ENCODE peak calls at places on chromosomes 6 and 20, in seven cellular contexts. One of them, this sample, is unnamed.

GRCh38 chr6:143581835-143582480 is 70.4 kb upstream of the FUCA2 start:
- DNase-seq in fibroblast of the aortic adventitia: peak; percentile 85
- DNase-seq in neural progenitor cell: no peak
- DNase-seq in mucosa of descending colon: no peak
- DNase-seq in cardiac muscle cell: no peak
- DNase-seq in CD4-positive, CD25-positive, alpha-beta regulatory T cell: no peak
- DNase-seq in cardiac fibroblast: peak; percentile 86
- DNase-seq in this sample: no peak

GRCh38 chr6:157830354-157831017 is 7.4 kb downstream of the SNX9 start:
- DNase-seq in cardiac fibroblast: no peak
- DNase-seq in cardiac muscle cell: no peak
- DNase-seq in fibroblast of the aortic adventitia: no peak
- DNase-seq in neural progenitor cell: peak; percentile 15
- DNase-seq in mucosa of descending colon: no peak
- DNase-seq in CD4-positive, CD25-positive, alpha-beta regulatory T cell: no peak
- DNase-seq in this sample: no peak

GRCh38 chr6:156111913-156112312 is 656.3 kb upstream of the NOX3 start:
- DNase-seq in mucosa of descending colon: no peak
- DNase-seq in cardiac muscle cell: no peak
- DNase-seq in CD4-positive, CD25-positive, alpha-beta regulatory T cell: no peak
- DNase-seq in cardiac fibroblast: no peak
- DNase-seq in fibroblast of the aortic adventitia: no peak
- DNase-seq in neural progenitor cell: no peak
- DNase-seq in this sample: no peak

GRCh38 chr20:37567331-37567665 is 39.6 kb upstream of the BLCAP start:
- DNase-seq in cardiac fibroblast: no peak
- DNase-seq in mucosa of descending colon: no peak
- DNase-seq in fibroblast of the aortic adventitia: no peak
- DNase-seq in CD4-positive, CD25-positive, alpha-beta regulatory T cell: no peak
- DNase-seq in neural progenitor cell: no peak
- DNase-seq in cardiac muscle cell: peak; percentile 15
- DNase-seq in this sample: no peak

GRCh38 chr6:147624946-147625515 is 116.5 kb downstream of the SAMD5 start:
- DNase-seq in neural progenitor cell: no peak
- DNase-seq in cardiac muscle cell: no peak
- DNase-seq in fibroblast of the aortic adventitia: no peak
- DNase-seq in mucosa of descending colon: no peak
- DNase-seq in cardiac fibroblast: no peak
- DNase-seq in CD4-positive, CD25-positive, alpha-beta regulatory T cell: no peak
- DNase-seq in this sample: no peak

GRCh38 chr20:53829086-53829703 is 235.6 kb upstream of the ZNF217 start:
- DNase-seq in cardiac fibroblast: peak; percentile 95
- DNase-seq in neural progenitor cell: no peak
- DNase-seq in cardiac muscle cell: no peak
- DNase-seq in CD4-positive, CD25-positive, alpha-beta regulatory T cell: no peak
- DNase-seq in fibroblast of the aortic adventitia: peak; percentile 98
- DNase-seq in mucosa of descending colon: no peak
- DNase-seq in this sample: no peak

GRCh38 chr20:59688999-59689398 is 84.7 kb downstream of the PHACTR3 start:
- DNase-seq in cardiac fibroblast: no peak
- DNase-seq in mucosa of descending colon: no peak
- DNase-seq in CD4-positive, CD25-positive, alpha-beta regulatory T cell: no peak
- DNase-seq in fibroblast of the aortic adventitia: no peak
- DNase-seq in neural progenitor cell: no peak
- DNase-seq in cardiac muscle cell: no peak
- DNase-seq in this sample: peak; percentile 42

GRCh38 chr6:37713529-37714119 is 15.9 kb upstream of the MDGA1 start:
- DNase-seq in CD4-positive, CD25-positive, alpha-beta regulatory T cell: no peak
- DNase-seq in mucosa of descending colon: no peak
- DNase-seq in fibroblast of the aortic adventitia: peak; percentile 67
- DNase-seq in neural progenitor cell: no peak
- DNase-seq in cardiac muscle cell: no peak
- DNase-seq in cardiac fibroblast: peak; percentile 78
- DNase-seq in this sample: no peak

GRCh38 chr6:166046232-166046631 is 121.4 kb downstream of the TBXT start:
- DNase-seq in CD4-positive, CD25-positive, alpha-beta regulatory T cell: no peak
- DNase-seq in cardiac fibroblast: peak; percentile 81
- DNase-seq in fibroblast of the aortic adventitia: peak; percentile 97
- DNase-seq in cardiac muscle cell: no peak
- DNase-seq in mucosa of descending colon: no peak
- DNase-seq in neural progenitor cell: no peak
- DNase-seq in this sample: no peak

GRCh38 chr20:63294536-63294900 is 1.5 kb downstream of the COL20A1 start:
- DNase-seq in cardiac muscle cell: no peak
- DNase-seq in neural progenitor cell: no peak
- DNase-seq in CD4-positive, CD25-positive, alpha-beta regulatory T cell: no peak
- DNase-seq in mucosa of descending colon: no peak
- DNase-seq in fibroblast of the aortic adventitia: no peak
- DNase-seq in cardiac fibroblast: no peak
- DNase-seq in this sample: peak; percentile 28

GRCh38 chr6:162913206-162913605 is 185.4 kb downstream of the PACRG start:
- DNase-seq in fibroblast of the aortic adventitia: no peak
- DNase-seq in neural progenitor cell: no peak
- DNase-seq in cardiac fibroblast: no peak
- DNase-seq in CD4-positive, CD25-positive, alpha-beta regulatory T cell: no peak
- DNase-seq in mucosa of descending colon: no peak
- DNase-seq in cardiac muscle cell: no peak
- DNase-seq in this sample: no peak

GRCh38 chr6:168896321-168896720 is 357.3 kb downstream of the THBS2 start:
- DNase-seq in neural progenitor cell: no peak
- DNase-seq in cardiac fibroblast: no peak
- DNase-seq in fibroblast of the aortic adventitia: no peak
- DNase-seq in CD4-positive, CD25-positive, alpha-beta regulatory T cell: no peak
- DNase-seq in cardiac muscle cell: no peak
- DNase-seq in mucosa of descending colon: no peak
- DNase-seq in this sample: no peak

GRCh38 chr20:25239387-25240370 is 8.2 kb upstream of the PYGB start:
- DNase-seq in neural progenitor cell: no peak
- DNase-seq in CD4-positive, CD25-positive, alpha-beta regulatory T cell: no peak
- DNase-seq in cardiac muscle cell: no peak
- DNase-seq in cardiac fibroblast: no peak
- DNase-seq in mucosa of descending colon: no peak
- DNase-seq in fibroblast of the aortic adventitia: no peak
- DNase-seq in this sample: no peak

GRCh38 chr6:29908341-29908662 is 34.0 kb upstream of the HLA-A start:
- DNase-seq in CD4-positive, CD25-positive, alpha-beta regulatory T cell: no peak
- DNase-seq in fibroblast of the aortic adventitia: no peak
- DNase-seq in cardiac fibroblast: no peak
- DNase-seq in mucosa of descending colon: no peak
- DNase-seq in cardiac muscle cell: no peak
- DNase-seq in neural progenitor cell: no peak
- DNase-seq in this sample: no peak

GRCh38 chr6:31898200-31899011 is 908 bp upstream of the EHMT2 start:
- DNase-seq in CD4-positive, CD25-positive, alpha-beta regulatory T cell: peak; percentile 25
- DNase-seq in mucosa of descending colon: no peak
- DNase-seq in fibroblast of the aortic adventitia: peak; percentile 56
- DNase-seq in cardiac muscle cell: peak; percentile 60
- DNase-seq in cardiac fibroblast: peak; percentile 52
- DNase-seq in neural progenitor cell: peak; percentile 78
- DNase-seq in this sample: no peak

GRCh38 chr6:13026100-13026499 is 302.2 kb downstream of the TBC1D7 start:
- DNase-seq in cardiac muscle cell: no peak
- DNase-seq in mucosa of descending colon: no peak
- DNase-seq in fibroblast of the aortic adventitia: no peak
- DNase-seq in CD4-positive, CD25-positive, alpha-beta regulatory T cell: no peak
- DNase-seq in neural progenitor cell: no peak
- DNase-seq in cardiac fibroblast: no peak
- DNase-seq in this sample: no peak

GRCh38 chr20:19647992-19648391 is 110.1 kb upstream of the RIN2 start:
- DNase-seq in neural progenitor cell: no peak
- DNase-seq in CD4-positive, CD25-positive, alpha-beta regulatory T cell: no peak
- DNase-seq in cardiac fibroblast: no peak
- DNase-seq in mucosa of descending colon: no peak
- DNase-seq in fibroblast of the aortic adventitia: no peak
- DNase-seq in cardiac muscle cell: no peak
- DNase-seq in this sample: no peak

GRCh38 chr6:107192739-107193296 is 77.5 kb upstream of the BEND3 start:
- DNase-seq in cardiac fibroblast: no peak
- DNase-seq in neural progenitor cell: no peak
- DNase-seq in CD4-positive, CD25-positive, alpha-beta regulatory T cell: no peak
- DNase-seq in fibroblast of the aortic adventitia: no peak
- DNase-seq in cardiac muscle cell: no peak
- DNase-seq in mucosa of descending colon: no peak
- DNase-seq in this sample: no peak

GRCh38 chr6:157669747-157670216 is 153.3 kb upstream of the SNX9 start:
- DNase-seq in cardiac fibroblast: peak; percentile 92
- DNase-seq in cardiac muscle cell: peak; percentile 65
- DNase-seq in neural progenitor cell: peak; percentile 78
- DNase-seq in mucosa of descending colon: peak; percentile 84
- DNase-seq in fibroblast of the aortic adventitia: peak; percentile 89
- DNase-seq in CD4-positive, CD25-positive, alpha-beta regulatory T cell: no peak
- DNase-seq in this sample: peak; percentile 92

GRCh38 chr6:106056738-106057390 is 29.3 kb upstream of the PRDM1 start:
- DNase-seq in fibroblast of the aortic adventitia: no peak
- DNase-seq in cardiac muscle cell: no peak
- DNase-seq in CD4-positive, CD25-positive, alpha-beta regulatory T cell: no peak
- DNase-seq in mucosa of descending colon: no peak
- DNase-seq in cardiac fibroblast: no peak
- DNase-seq in neural progenitor cell: no peak
- DNase-seq in this sample: no peak

GRCh38 chr6:14451594-14452374 is 334.2 kb downstream of the CD83 start:
- DNase-seq in cardiac fibroblast: no peak
- DNase-seq in cardiac muscle cell: no peak
- DNase-seq in fibroblast of the aortic adventitia: no peak
- DNase-seq in CD4-positive, CD25-positive, alpha-beta regulatory T cell: no peak
- DNase-seq in mucosa of descending colon: no peak
- DNase-seq in neural progenitor cell: no peak
- DNase-seq in this sample: no peak

GRCh38 chr6:27592107-27592480 is 119.2 kb upstream of the ZNF184 start:
- DNase-seq in fibroblast of the aortic adventitia: peak; percentile 4
- DNase-seq in mucosa of descending colon: no peak
- DNase-seq in cardiac fibroblast: no peak
- DNase-seq in neural progenitor cell: peak; percentile 68
- DNase-seq in cardiac muscle cell: peak; percentile 36
- DNase-seq in CD4-positive, CD25-positive, alpha-beta regulatory T cell: no peak
- DNase-seq in this sample: no peak

GRCh38 chr6:119348308-119349040 is 1.1 kb downstream of the MAN1A1 start:
- DNase-seq in cardiac fibroblast: no peak
- DNase-seq in neural progenitor cell: peak; percentile 71
- DNase-seq in fibroblast of the aortic adventitia: peak; percentile 16
- DNase-seq in cardiac muscle cell: peak; percentile 53
- DNase-seq in CD4-positive, CD25-positive, alpha-beta regulatory T cell: peak; percentile 29
- DNase-seq in mucosa of descending colon: peak; percentile 76
- DNase-seq in this sample: peak; percentile 36

GRCh38 chr6:75802366-75802765 is 53.3 kb downstream of the MYO6 start:
- DNase-seq in neural progenitor cell: no peak
- DNase-seq in CD4-positive, CD25-positive, alpha-beta regulatory T cell: no peak
- DNase-seq in cardiac muscle cell: no peak
- DNase-seq in cardiac fibroblast: no peak
- DNase-seq in mucosa of descending colon: no peak
- DNase-seq in fibroblast of the aortic adventitia: no peak
- DNase-seq in this sample: no peak

DNA sequence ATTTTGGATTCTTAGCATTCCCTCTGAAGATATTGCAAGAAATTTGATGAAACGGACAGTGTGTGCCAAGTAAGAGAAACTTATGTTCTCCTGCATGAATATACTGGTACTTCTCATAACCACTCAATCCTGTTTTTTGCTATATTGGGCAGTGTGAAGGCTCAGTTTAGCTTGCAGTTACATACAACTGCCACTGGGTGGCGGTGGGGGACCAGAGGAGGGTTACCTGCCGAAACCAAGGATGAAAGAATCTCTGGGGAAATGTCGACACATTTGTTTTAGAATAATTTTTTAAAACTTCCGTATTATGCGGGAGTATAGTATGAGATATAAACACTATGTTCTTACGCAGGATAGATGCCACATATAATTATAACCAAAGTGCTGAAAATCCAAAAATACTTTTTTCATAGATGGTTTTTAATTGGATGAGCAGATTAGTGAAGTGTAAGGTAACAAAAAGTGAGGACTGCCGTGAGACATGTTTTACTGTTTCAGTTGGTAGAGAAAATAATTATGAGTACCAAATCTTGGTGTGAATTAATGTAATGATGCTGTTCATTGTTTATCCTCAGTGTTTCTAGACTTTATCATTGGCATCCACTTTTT is 9.7 kb downstream of the TRMT11 start:
- DNase-seq in cardiac muscle cell: peak; percentile 78
- DNase-seq in cardiac fibroblast: peak; percentile 74
- DNase-seq in mucosa of descending colon: peak; percentile 65
- DNase-seq in fibroblast of the aortic adventitia: peak; percentile 75
- DNase-seq in CD4-positive, CD25-positive, alpha-beta regulatory T cell: peak; percentile 54
- DNase-seq in neural progenitor cell: peak; percentile 77
- DNase-seq in this sample: peak; percentile 48
- H3K4me3 ChIP-seq in cardiac muscle cell: no peak overlapping the region
- H3K4me3 ChIP-seq in cardiac fibroblast: no peak overlapping the region
- H3K4me3 ChIP-seq in mucosa of descending colon: no peak overlapping the region
- H3K4me3 ChIP-seq in fibroblast of the aortic adventitia: no peak overlapping the region
- H3K4me3 ChIP-seq in CD4-positive, CD25-positive, alpha-beta regulatory T cell: peak overlapping the region; percentile 61
- H3K4me3 ChIP-seq in neural progenitor cell: no peak overlapping the region
- H3K4me3 ChIP-seq in this sample: no peak overlapping the region

GRCh38 chr6:164478426-164478825 is 831.0 kb downstream of the C6orf118 start:
- DNase-seq in fibroblast of the aortic adventitia: no peak
- DNase-seq in cardiac fibroblast: no peak
- DNase-seq in CD4-positive, CD25-positive, alpha-beta regulatory T cell: no peak
- DNase-seq in cardiac muscle cell: no peak
- DNase-seq in neural progenitor cell: peak; percentile 8
- DNase-seq in mucosa of descending colon: no peak
- DNase-seq in this sample: no peak
- H3K4me3 ChIP-seq in fibroblast of the aortic adventitia: no peak overlapping the region
- H3K4me3 ChIP-seq in cardiac fibroblast: no peak overlapping the region
- H3K4me3 ChIP-seq in CD4-positive, CD25-positive, alpha-beta regulatory T cell: no peak overlapping the region
- H3K4me3 ChIP-seq in cardiac muscle cell: no peak overlapping the region
- H3K4me3 ChIP-seq in neural progenitor cell: no peak overlapping the region
- H3K4me3 ChIP-seq in mucosa of descending colon: no peak overlapping the region
- H3K4me3 ChIP-seq in this sample: no peak overlapping the region

GRCh38 chr6:80174931-80175572 is 68.6 kb downstream of the BCKDHB start:
- DNase-seq in mucosa of descending colon: no peak
- DNase-seq in CD4-positive, CD25-positive, alpha-beta regulatory T cell: no peak
- DNase-seq in cardiac muscle cell: no peak
- DNase-seq in neural progenitor cell: no peak
- DNase-seq in fibroblast of the aortic adventitia: peak; percentile 62
- DNase-seq in cardiac fibroblast: peak; percentile 51
- DNase-seq in this sample: no peak
- H3K4me3 ChIP-seq in mucosa of descending colon: no peak overlapping the region
- H3K4me3 ChIP-seq in CD4-positive, CD25-positive, alpha-beta regulatory T cell: no peak overlapping the region
- H3K4me3 ChIP-seq in cardiac muscle cell: no peak overlapping the region
- H3K4me3 ChIP-seq in neural progenitor cell: no peak overlapping the region
- H3K4me3 ChIP-seq in fibroblast of the aortic adventitia: no peak overlapping the region
- H3K4me3 ChIP-seq in cardiac fibroblast: no peak overlapping the region
- H3K4me3 ChIP-seq in this sample: no peak overlapping the region

GRCh38 chr20:50129662-50130345 is 16.9 kb upstream of the UBE2V1 start:
- DNase-seq in CD4-positive, CD25-positive, alpha-beta regulatory T cell: no peak
- DNase-seq in mucosa of descending colon: no peak
- DNase-seq in fibroblast of the aortic adventitia: no peak
- DNase-seq in cardiac fibroblast: no peak
- DNase-seq in neural progenitor cell: no peak
- DNase-seq in cardiac muscle cell: no peak
- DNase-seq in this sample: no peak

GRCh38 chr20:50127587-50128519 is 14.9 kb upstream of the UBE2V1 start:
- DNase-seq in neural progenitor cell: no peak
- DNase-seq in mucosa of descending colon: no peak
- DNase-seq in cardiac muscle cell: no peak
- DNase-seq in fibroblast of the aortic adventitia: no peak
- DNase-seq in cardiac fibroblast: no peak
- DNase-seq in CD4-positive, CD25-positive, alpha-beta regulatory T cell: no peak
- DNase-seq in this sample: no peak

GRCh38 chr20:50130995-50131394 is 18.0 kb upstream of the UBE2V1 start:
- DNase-seq in cardiac fibroblast: no peak
- DNase-seq in cardiac muscle cell: peak; percentile 85
- DNase-seq in fibroblast of the aortic adventitia: peak; percentile 39
- DNase-seq in CD4-positive, CD25-positive, alpha-beta regulatory T cell: no peak
- DNase-seq in mucosa of descending colon: no peak
- DNase-seq in neural progenitor cell: no peak
- DNase-seq in this sample: peak; percentile 61

GRCh38 chr20:50128520-50128905 is 15.6 kb upstream of the UBE2V1 start:
- DNase-seq in cardiac fibroblast: no peak
- DNase-seq in fibroblast of the aortic adventitia: no peak
- DNase-seq in neural progenitor cell: no peak
- DNase-seq in mucosa of descending colon: no peak
- DNase-seq in CD4-positive, CD25-positive, alpha-beta regulatory T cell: no peak
- DNase-seq in cardiac muscle cell: no peak
- DNase-seq in this sample: no peak

GRCh38 chr20:50130346-50130703 is 17.4 kb upstream of the UBE2V1 start:
- DNase-seq in mucosa of descending colon: no peak
- DNase-seq in fibroblast of the aortic adventitia: peak; percentile 18
- DNase-seq in CD4-positive, CD25-positive, alpha-beta regulatory T cell: no peak
- DNase-seq in cardiac muscle cell: no peak
- DNase-seq in cardiac fibroblast: no peak
- DNase-seq in neural progenitor cell: no peak
- DNase-seq in this sample: no peak
- H3K4me3 ChIP-seq in mucosa of descending colon: no peak overlapping the region
- H3K4me3 ChIP-seq in fibroblast of the aortic adventitia: no peak overlapping the region
- H3K4me3 ChIP-seq in CD4-positive, CD25-positive, alpha-beta regulatory T cell: no peak overlapping the region
- H3K4me3 ChIP-seq in cardiac muscle cell: no peak overlapping the region
- H3K4me3 ChIP-seq in cardiac fibroblast: no peak overlapping the region
- H3K4me3 ChIP-seq in neural progenitor cell: no peak overlapping the region
- H3K4me3 ChIP-seq in this sample: no peak overlapping the region

This sample was measured in heart left ventricle.